ENCODE peak calls at places on chromosomes 6 and 20, in eight cellular contexts. One of them, this sample, is unnamed.

GRCh38 chr20:38665094-38665493 is 59.2 kb upstream of the SLC32A1 start:
- DNase-seq in CD8-positive, alpha-beta memory T cell: no peak
- DNase-seq in naive thymus-derived CD8-positive, alpha-beta T cell: no peak
- DNase-seq in left colon: no peak
- DNase-seq in GM23248: peak
- DNase-seq in stimulated activated CD8-positive, alpha-beta memory T cell treated with anti-CD3 and anti-CD28 coated beads, Interleukin-15, amount 100 ng/mL, for 1 hour: no peak
- DNase-seq in MCF 10A: no peak
- DNase-seq in iris pigment epithelial cell: no peak
- DNase-seq in this sample: no peak

GRCh38 chr6:31779908-31780307 is 2.8 kb upstream of the VWA7 start:
- DNase-seq in CD8-positive, alpha-beta memory T cell: no peak
- DNase-seq in naive thymus-derived CD8-positive, alpha-beta T cell: no peak
- DNase-seq in left colon: no peak
- DNase-seq in GM23248: no peak
- DNase-seq in stimulated activated CD8-positive, alpha-beta memory T cell treated with anti-CD3 and anti-CD28 coated beads, Interleukin-15, amount 100 ng/mL, for 1 hour: no peak
- DNase-seq in MCF 10A: no peak
- DNase-seq in iris pigment epithelial cell: no peak
- DNase-seq in this sample: no peak

GRCh38 chr20:62929051-62929538 is 2.8 kb upstream of the DIDO1 start:
- DNase-seq in CD8-positive, alpha-beta memory T cell: peak
- DNase-seq in naive thymus-derived CD8-positive, alpha-beta T cell: peak
- DNase-seq in left colon: peak
- DNase-seq in GM23248: peak
- DNase-seq in stimulated activated CD8-positive, alpha-beta memory T cell treated with anti-CD3 and anti-CD28 coated beads, Interleukin-15, amount 100 ng/mL, for 1 hour: no peak
- DNase-seq in MCF 10A: peak
- DNase-seq in iris pigment epithelial cell: peak
- DNase-seq in this sample: peak

GRCh38 chr20:51541189-51542032 is 1.1 kb downstream of the NFATC2 start:
- DNase-seq in CD8-positive, alpha-beta memory T cell: peak
- DNase-seq in naive thymus-derived CD8-positive, alpha-beta T cell: peak
- DNase-seq in left colon: peak
- DNase-seq in GM23248: peak
- DNase-seq in stimulated activated CD8-positive, alpha-beta memory T cell treated with anti-CD3 and anti-CD28 coated beads, Interleukin-15, amount 100 ng/mL, for 1 hour: peak
- DNase-seq in MCF 10A: no peak
- DNase-seq in iris pigment epithelial cell: peak
- DNase-seq in this sample: peak

GRCh38 chr6:3322366-3322890 is 63.7 kb downstream of the PSMG4 start:
- DNase-seq in CD8-positive, alpha-beta memory T cell: no peak
- DNase-seq in naive thymus-derived CD8-positive, alpha-beta T cell: no peak
- DNase-seq in left colon: no peak
- DNase-seq in GM23248: no peak
- DNase-seq in stimulated activated CD8-positive, alpha-beta memory T cell treated with anti-CD3 and anti-CD28 coated beads, Interleukin-15, amount 100 ng/mL, for 1 hour: no peak
- DNase-seq in MCF 10A: no peak
- DNase-seq in iris pigment epithelial cell: no peak
- DNase-seq in this sample: no peak

GRCh38 chr6:21476054-21476552 is 117.4 kb upstream of the SOX4 start:
- DNase-seq in CD8-positive, alpha-beta memory T cell: no peak
- DNase-seq in naive thymus-derived CD8-positive, alpha-beta T cell: no peak
- DNase-seq in left colon: no peak
- DNase-seq in GM23248: no peak
- DNase-seq in stimulated activated CD8-positive, alpha-beta memory T cell treated with anti-CD3 and anti-CD28 coated beads, Interleukin-15, amount 100 ng/mL, for 1 hour: no peak
- DNase-seq in MCF 10A: no peak
- DNase-seq in iris pigment epithelial cell: no peak
- DNase-seq in this sample: no peak

GRCh38 chr20:5522422-5522821 is 205.7 kb upstream of the PROKR2 start:
- DNase-seq in CD8-positive, alpha-beta memory T cell: no peak
- DNase-seq in naive thymus-derived CD8-positive, alpha-beta T cell: no peak
- DNase-seq in left colon: no peak
- DNase-seq in GM23248: no peak
- DNase-seq in stimulated activated CD8-positive, alpha-beta memory T cell treated with anti-CD3 and anti-CD28 coated beads, Interleukin-15, amount 100 ng/mL, for 1 hour: no peak
- DNase-seq in MCF 10A: no peak
- DNase-seq in iris pigment epithelial cell: no peak
- DNase-seq in this sample: no peak

GRCh38 chr6:4776493-4776966 is 326 bp downstream of the CDYL start:
- DNase-seq in CD8-positive, alpha-beta memory T cell: peak
- DNase-seq in naive thymus-derived CD8-positive, alpha-beta T cell: no peak
- DNase-seq in left colon: no peak
- DNase-seq in GM23248: peak
- DNase-seq in stimulated activated CD8-positive, alpha-beta memory T cell treated with anti-CD3 and anti-CD28 coated beads, Interleukin-15, amount 100 ng/mL, for 1 hour: no peak
- DNase-seq in MCF 10A: no peak
- DNase-seq in iris pigment epithelial cell: peak
- DNase-seq in this sample: no peak

GRCh38 chr20:9286501-9286900 is 217.6 kb downstream of the PLCB4 start:
- DNase-seq in CD8-positive, alpha-beta memory T cell: no peak
- DNase-seq in naive thymus-derived CD8-positive, alpha-beta T cell: no peak
- DNase-seq in left colon: no peak
- DNase-seq in GM23248: peak
- DNase-seq in stimulated activated CD8-positive, alpha-beta memory T cell treated with anti-CD3 and anti-CD28 coated beads, Interleukin-15, amount 100 ng/mL, for 1 hour: no peak
- DNase-seq in MCF 10A: no peak
- DNase-seq in iris pigment epithelial cell: peak
- DNase-seq in this sample: no peak

GRCh38 chr6:30981942-30982772 is 1.4 kb upstream of the MUC21 start:
- DNase-seq in CD8-positive, alpha-beta memory T cell: no peak
- DNase-seq in naive thymus-derived CD8-positive, alpha-beta T cell: no peak
- DNase-seq in left colon: no peak
- DNase-seq in GM23248: peak
- DNase-seq in stimulated activated CD8-positive, alpha-beta memory T cell treated with anti-CD3 and anti-CD28 coated beads, Interleukin-15, amount 100 ng/mL, for 1 hour: no peak
- DNase-seq in MCF 10A: peak
- DNase-seq in iris pigment epithelial cell: peak
- DNase-seq in this sample: peak

GRCh38 chr20:21048841-21049273 is 57.3 kb downstream of the LINC00237 start:
- DNase-seq in CD8-positive, alpha-beta memory T cell: peak
- DNase-seq in naive thymus-derived CD8-positive, alpha-beta T cell: peak
- DNase-seq in left colon: peak
- DNase-seq in GM23248: peak
- DNase-seq in stimulated activated CD8-positive, alpha-beta memory T cell treated with anti-CD3 and anti-CD28 coated beads, Interleukin-15, amount 100 ng/mL, for 1 hour: peak
- DNase-seq in MCF 10A: peak
- DNase-seq in iris pigment epithelial cell: no peak
- DNase-seq in this sample: peak

GRCh38 chr6:79694156-79694555 is 63.0 kb downstream of the SH3BGRL2 start:
- DNase-seq in CD8-positive, alpha-beta memory T cell: no peak
- DNase-seq in naive thymus-derived CD8-positive, alpha-beta T cell: no peak
- DNase-seq in left colon: no peak
- DNase-seq in GM23248: no peak
- DNase-seq in stimulated activated CD8-positive, alpha-beta memory T cell treated with anti-CD3 and anti-CD28 coated beads, Interleukin-15, amount 100 ng/mL, for 1 hour: no peak
- DNase-seq in MCF 10A: no peak
- DNase-seq in iris pigment epithelial cell: no peak
- DNase-seq in this sample: no peak

GRCh38 chr6:82843291-82843885 is 222.3 kb downstream of the UBE3D start:
- DNase-seq in CD8-positive, alpha-beta memory T cell: no peak
- DNase-seq in naive thymus-derived CD8-positive, alpha-beta T cell: no peak
- DNase-seq in left colon: no peak
- DNase-seq in GM23248: peak
- DNase-seq in stimulated activated CD8-positive, alpha-beta memory T cell treated with anti-CD3 and anti-CD28 coated beads, Interleukin-15, amount 100 ng/mL, for 1 hour: no peak
- DNase-seq in MCF 10A: no peak
- DNase-seq in iris pigment epithelial cell: no peak
- DNase-seq in this sample: no peak

GRCh38 chr6:38068854-38069253 is 249.3 kb downstream of the ZFAND3 start:
- DNase-seq in CD8-positive, alpha-beta memory T cell: no peak
- DNase-seq in naive thymus-derived CD8-positive, alpha-beta T cell: no peak
- DNase-seq in left colon: no peak
- DNase-seq in GM23248: peak
- DNase-seq in stimulated activated CD8-positive, alpha-beta memory T cell treated with anti-CD3 and anti-CD28 coated beads, Interleukin-15, amount 100 ng/mL, for 1 hour: no peak
- DNase-seq in MCF 10A: no peak
- DNase-seq in iris pigment epithelial cell: no peak
- DNase-seq in this sample: peak